ENCODE peak calls at places on chromosomes 3 and 15, in seven cellular contexts. X is NCI-H1092, P is GM03348, O is T-helper 9 cell, Q is renal cortical epithelial cell, H is NCI-H748 treated with DMSO at 0.1 percent for 48 hours, W is NCI-H1105. V is an unnamed sample.

GRCh38 chr3:24522155-24522579 is 27.5 kb upstream of the THRB start:
- DNase-seq in X (no peak), P (no peak), O (no peak), Q (no peak), H (no peak), W (no peak), V (no peak)

GRCh38 chr15:42053914-42054313 is 33.1 kb upstream of the PLA2G4E start:
- DNase-seq in X (no peak), P (no peak), O (no peak), Q (peak; percentile 11), H (no peak), W (no peak), V (no peak)

GRCh38 chr3:100737334-100737733 is 28.0 kb downstream of the TFG start:
- DNase-seq in X (no peak), P (peak; percentile 40), O (no peak), Q (peak; percentile 49), H (no peak), W (no peak), V (no peak)

GRCh38 chr3:187646906-187647660 is 23.1 kb downstream of the SST start:
- DNase-seq in X (no peak), P (no peak), O (no peak), Q (no peak), H (no peak), W (no peak), V (no peak)

GRCh38 chr3:111919370-111920065 is 59.3 kb upstream of the ABHD10 start:
- DNase-seq in X (no peak), P (no peak), O (no peak), Q (no peak), H (no peak), W (no peak), V (no peak)

GRCh38 chr3:139506792-139507191 is 30.5 kb upstream of the RBP2 start:
- DNase-seq in X (no peak), P (no peak), O (no peak), Q (peak; percentile 7), H (no peak), W (no peak), V (no peak)

GRCh38 chr3:126654571-126655393 is at the start of gene TXNRD3:
- DNase-seq in X (peak; percentile 79), P (peak; percentile 96), O (peak; percentile 52), Q (peak; percentile 13), H (peak; percentile 47), W (peak; percentile 95), V (no peak)

GRCh38 chr3:194487289-194488006 is 646 bp upstream of the ATP13A3 start:
- DNase-seq in X (peak; percentile 13), P (peak; percentile 26), O (peak; percentile 18), Q (no peak), H (no peak), W (peak; percentile 32), V (no peak)

GRCh38 chr15:93135997-93136397 is 47.0 kb upstream of the RGMA start:
- DNase-seq in X (no peak), P (no peak), O (no peak), Q (no peak), H (no peak), W (no peak), V (no peak)

GRCh38 chr15:60945196-60945595 is 283.9 kb downstream of the RORA start:
- DNase-seq in X (peak; percentile 54), P (no peak), O (no peak), Q (no peak), H (no peak), W (peak; percentile 75), V (no peak)

GRCh38 chr3:128289534-128289933 is 136.3 kb downstream of the EEFSEC start:
- DNase-seq in X (no peak), P (no peak), O (no peak), Q (no peak), H (no peak), W (no peak), V (no peak)

GRCh38 chr3:149013726-149014125 is 22.4 kb downstream of the GYG1 start:
- DNase-seq in X (no peak), P (no peak), O (no peak), Q (no peak), H (no peak), W (no peak), V (no peak)

GRCh38 chr3:124826703-124827102 is 60.5 kb downstream of the ITGB5 start:
- DNase-seq in X (no peak), P (peak; percentile 75), O (no peak), Q (peak; percentile 73), H (no peak), W (peak; percentile 48), V (no peak)

GRCh38 chr15:52678036-52678467 is 1.1 kb downstream of the ATOSA start:
- DNase-seq in X (no peak), P (peak; percentile 78), O (peak; percentile 34), Q (peak; percentile 57), H (peak; percentile 4), W (no peak), V (no peak)

GRCh38 chr3:71517206-71517855 is 66.2 kb downstream of the FOXP1 start:
- DNase-seq in X (no peak), P (no peak), O (no peak), Q (peak; percentile 88), H (no peak), W (no peak), V (peak; percentile 61)

GRCh38 chr3:25372167-25372566 is 55.9 kb upstream of the RARB start:
- DNase-seq in X (no peak), P (peak; percentile 51), O (no peak), Q (no peak), H (no peak), W (no peak), V (no peak)

GRCh38 chr3:94525039-94525438 is 462.2 kb downstream of the NSUN3 start:
- DNase-seq in X (no peak), P (no peak), O (no peak), Q (peak; percentile 16), H (no peak), W (no peak), V (no peak)

GRCh38 chr3:193021506-193022010 is 103.9 kb upstream of the MB21D2 start:
- DNase-seq in X (no peak), P (no peak), O (no peak), Q (no peak), H (no peak), W (no peak), V (no peak)

GRCh38 chr3:70040386-70040785 is 40.9 kb downstream of the SAMMSON start:
- DNase-seq in X (no peak), P (no peak), O (no peak), Q (no peak), H (no peak), W (no peak), V (no peak)

GRCh38 chr3:69006083-69006482 is 7.4 kb downstream of the EOGT start:
- DNase-seq in X (no peak), P (no peak), O (no peak), Q (no peak), H (no peak), W (no peak), V (no peak)

GRCh38 chr15:32119694-32120330 is 89.5 kb downstream of the CHRNA7 start:
- DNase-seq in X (no peak), P (no peak), O (no peak), Q (no peak), H (no peak), W (no peak), V (no peak)

GRCh38 chr3:101725192-101725889 is 927 bp downstream of the CEP97 start:
- DNase-seq in X (peak; percentile 14), P (peak; percentile 14), O (peak; percentile 23), Q (no peak), H (peak; percentile 25), W (peak; percentile 46), V (no peak)

GRCh38 chr3:8647137-8647970 is 2.8 kb upstream of the SSUH2 start:
- DNase-seq in X (no peak), P (no peak), O (no peak), Q (no peak), H (no peak), W (no peak), V (no peak)

GRCh38 chr15:72358532-72359180 is 17.2 kb downstream of the HEXA start:
- DNase-seq in X (no peak), P (peak; percentile 74), O (no peak), Q (peak; percentile 85), H (no peak), W (no peak), V (no peak)

GRCh38 chr15:80695911-80696651 is 971 bp downstream of the ABHD17C start:
- DNase-seq in X (no peak), P (peak; percentile 39), O (no peak), Q (peak; percentile 27), H (peak; percentile 3), W (no peak), V (no peak)

GRCh38 chr3:16050641-16051467 is 123.6 kb upstream of the GALNT15 start:
- DNase-seq in X (no peak), P (no peak), O (no peak), Q (no peak), H (no peak), W (no peak), V (no peak)

GRCh38 chr3:36635731-36636130 is 128.6 kb downstream of the DCLK3 start:
- DNase-seq in X (no peak), P (no peak), O (no peak), Q (peak; percentile 62), H (no peak), W (no peak), V (peak; percentile 25)

GRCh38 chr3:58531555-58531954 is 5.4 kb downstream of the ACOX2 start:
- DNase-seq in X (no peak), P (no peak), O (no peak), Q (no peak), H (no peak), W (no peak), V (no peak)

GRCh38 chr15:78996876-78997275 is 52.0 kb upstream of the CTSH start:
- DNase-seq in X (no peak), P (no peak), O (no peak), Q (peak; percentile 81), H (no peak), W (no peak), V (no peak)

GRCh38 chr3:188661801-188662200 is 507.8 kb downstream of the LPP start:
- DNase-seq in X (no peak), P (no peak), O (no peak), Q (no peak), H (no peak), W (no peak), V (no peak)

GRCh38 chr3:63753567-63753966 is 65.5 kb upstream of the C3orf49 start:
- DNase-seq in X (no peak), P (peak; percentile 39), O (no peak), Q (peak; percentile 51), H (no peak), W (no peak), V (no peak)

GRCh38 chr3:172218350-172219323 is 179.3 kb downstream of the FNDC3B start:
- DNase-seq in X (no peak), P (no peak), O (no peak), Q (no peak), H (no peak), W (no peak), V (no peak)

GRCh38 chr15:40367673-40368611 is 9.9 kb downstream of the DISP2 start:
- DNase-seq in X (peak; percentile 59), P (peak; percentile 92), O (peak; percentile 77), Q (peak; percentile 72), H (peak; percentile 61), W (no peak), V (peak; percentile 27)

GRCh38 chr15:58313304-58313703 is 118.5 kb upstream of the LIPC start:
- DNase-seq in X (no peak), P (no peak), O (no peak), Q (no peak), H (no peak), W (no peak), V (no peak)

GRCh38 chr3:55884491-55885285 is 397.6 kb upstream of the WNT5A start:
- DNase-seq in X (no peak), P (no peak), O (no peak), Q (peak; percentile 10), H (no peak), W (no peak), V (no peak)

GRCh38 chr15:41495736-41496599 is 2.3 kb downstream of the ITPKA start:
- DNase-seq in X (no peak), P (no peak), O (no peak), Q (no peak), H (no peak), W (no peak), V (no peak)

V was measured in epithelial cell of proximal tubule.